ENCODE peak calls at places on chromosomes 16 and 17, in six cellular contexts. I is T-helper 1 cell; J is psoas muscle; D is lower leg skin; H is transverse colon; A is activated T-helper 1 cell treated with anti-CD3 and anti-CD28 coated beads, Interleukin-2, amount 50 U/mL, for 16 hours. L is an unnamed sample.

GRCh38 chr16:11675561-11676511 is 7.6 kb downstream of the SNN start:
- DNase-seq in I (no peak), J (peak; percentile 89), D (no peak), H (peak; percentile 69), A (no peak), L (peak; percentile 77)

GRCh38 chr16:4500283-4500682 is 24.1 kb downstream of the HMOX2 start:
- DNase-seq in I (no peak), J (peak; percentile 21), D (peak; percentile 41), H (no peak), A (no peak), L (no peak)

GRCh38 chr16:78286076-78286475 is 186.6 kb downstream of the WWOX start:
- DNase-seq in I (no peak), J (no peak), D (no peak), H (no peak), A (no peak), L (no peak)

GRCh38 chr17:11383157-11383556 is 142.1 kb downstream of the SHISA6 start:
- DNase-seq in I (no peak), J (no peak), D (no peak), H (no peak), A (no peak), L (no peak)

GRCh38 chr17:79699386-79700036 is 31.2 kb upstream of the ENPP7 start:
- DNase-seq in I (no peak), J (no peak), D (no peak), H (no peak), A (no peak), L (no peak)

GRCh38 chr17:10292057-10292931 is 80.5 kb downstream of the MYH13 start:
- DNase-seq in I (no peak), J (peak; percentile 66), D (peak; percentile 36), H (peak; percentile 11), A (no peak), L (no peak)

GRCh38 chr16:3158014-3158497 is 23.2 kb downstream of the ZNF213 start:
- DNase-seq in I (no peak), J (no peak), D (no peak), H (no peak), A (no peak), L (peak; percentile 41)

GRCh38 chr17:81025756-81026155 is 9.2 kb upstream of the BAIAP2 start:
- DNase-seq in I (no peak), J (peak; percentile 52), D (no peak), H (no peak), A (no peak), L (no peak)

GRCh38 chr16:81609323-81609892 is 164.8 kb downstream of the CMIP start:
- DNase-seq in I (no peak), J (no peak), D (no peak), H (no peak), A (no peak), L (no peak)

GRCh38 chr17:38606646-38607611 is 1.2 kb upstream of the SRCIN1 start:
- DNase-seq in I (no peak), J (peak; percentile 33), D (no peak), H (no peak), A (no peak), L (no peak)

GRCh38 chr17:78184868-78185267 is 2.0 kb downstream of the TK1 start:
- DNase-seq in I (no peak), J (no peak), D (no peak), H (no peak), A (no peak), L (no peak)

GRCh38 chr17:7988750-7989178 is 13.7 kb upstream of the GUCY2D start:
- DNase-seq in I (peak; percentile 19), J (no peak), D (peak; percentile 75), H (peak; percentile 26), A (no peak), L (peak; percentile 82)

GRCh38 chr17:76805319-76805718 is 62.9 kb upstream of the MGAT5B start:
- DNase-seq in I (no peak), J (no peak), D (no peak), H (no peak), A (no peak), L (no peak)

GRCh38 chr17:75516619-75517276 is 420 bp downstream of the TSEN54 start:
- DNase-seq in I (peak; percentile 35), J (no peak), D (no peak), H (peak; percentile 41), A (no peak), L (no peak)

GRCh38 chr16:31190818-31191444 is 11.0 kb downstream of the FUS start:
- DNase-seq in I (no peak), J (no peak), D (no peak), H (no peak), A (no peak), L (no peak)

GRCh38 chr17:81043319-81043724 is 8.4 kb downstream of the BAIAP2 start:
- DNase-seq in I (no peak), J (no peak), D (no peak), H (no peak), A (no peak), L (no peak)

GRCh38 chr17:76260220-76260619 is 4.9 kb upstream of the UBALD2 start:
- DNase-seq in I (no peak), J (no peak), D (no peak), H (no peak), A (no peak), L (no peak)

GRCh38 chr16:67943619-67944503 is at the start of gene LCAT:
- DNase-seq in I (no peak), J (peak; percentile 75), D (no peak), H (peak; percentile 43), A (no peak), L (no peak)

GRCh38 chr17:78185981-78186688 is 717 bp downstream of the TK1 start:
- DNase-seq in I (no peak), J (no peak), D (no peak), H (peak; percentile 74), A (no peak), L (peak; percentile 83)

GRCh38 chr17:40529991-40530390 is 28.6 kb upstream of the TNS4 start:
- DNase-seq in I (no peak), J (no peak), D (no peak), H (no peak), A (no peak), L (no peak)

GRCh38 chr16:11007714-11008240 is 63.4 kb downstream of the CLEC16A start:
- DNase-seq in I (no peak), J (no peak), D (no peak), H (no peak), A (no peak), L (no peak)

GRCh38 chr16:16884451-16884850 is 505.5 kb downstream of the NPIPA7 start:
- DNase-seq in I (no peak), J (no peak), D (no peak), H (no peak), A (no peak), L (no peak)

GRCh38 chr17:27242951-27243350 is 51.0 kb upstream of the WSB1 start:
- DNase-seq in I (no peak), J (no peak), D (no peak), H (no peak), A (no peak), L (no peak)

GRCh38 chr17:64056269-64057005 is 36.0 kb upstream of the ICAM2 start:
- DNase-seq in I (no peak), J (no peak), D (no peak), H (peak; percentile 27), A (no peak), L (no peak)

GRCh38 chr17:19703776-19704371 is 12.5 kb downstream of the SLC47A2 start:
- DNase-seq in I (no peak), J (peak; percentile 52), D (no peak), H (no peak), A (no peak), L (no peak)

GRCh38 chr17:69486779-69487637 is 72.5 kb downstream of the MAP2K6 start:
- DNase-seq in I (no peak), J (no peak), D (no peak), H (no peak), A (no peak), L (no peak)

GRCh38 chr17:45149669-45150603 is 1.7 kb downstream of the HEXIM1 start:
- DNase-seq in I (peak; percentile 35), J (peak; percentile 70), D (peak; percentile 75), H (peak; percentile 76), A (no peak), L (peak; percentile 78)

GRCh38 chr16:68179196-68179795 is 56.6 kb downstream of the ESRP2 start:
- DNase-seq in I (no peak), J (no peak), D (no peak), H (no peak), A (no peak), L (no peak)